ENCODE peak calls at places on chromosomes 6 and 20, in five cellular contexts. I, Q, T, Z and B are unnamed samples.

GRCh38 chr6:12083763-12084162 is 71.7 kb downstream of the HIVEP1 start:
- DNase-seq in T (no peak), Q (no peak), Z (no peak), I (peak; percentile 29), B (no peak)

GRCh38 chr6:161362266-161362665 is 88.4 kb upstream of the AGPAT4 start:
- DNase-seq in Q (no peak), T (no peak), I (no peak), Z (no peak), B (no peak)

GRCh38 chr20:47018381-47018780 is 123.7 kb downstream of the EYA2 start:
- DNase-seq in Z (no peak), Q (no peak), T (no peak), I (no peak), B (no peak)

GRCh38 chr6:6785163-6785521 is 196.6 kb downstream of the LY86 start:
- DNase-seq in Z (no peak), Q (no peak), I (no peak), T (no peak), B (no peak)

GRCh38 chr20:50215101-50215500 is 24.5 kb downstream of the CEBPB start:
- DNase-seq in Z (no peak), T (no peak), Q (no peak), I (peak; percentile 59), B (no peak)

GRCh38 chr6:154938245-154938583 is 56.9 kb upstream of the TIAM2 start:
- DNase-seq in Q (no peak), Z (no peak), I (no peak), T (no peak), B (no peak)

GRCh38 chr20:25563362-25563761 is 22.0 kb downstream of the NINL start:
- DNase-seq in T (no peak), Z (no peak), I (no peak), Q (no peak), B (no peak)

GRCh38 chr6:26217714-26218075 is 130.5 kb downstream of the HFE start:
- DNase-seq in Q (no peak), I (no peak), T (no peak), Z (no peak), B (no peak)

GRCh38 chr6:163413345-163414116 is 987 bp upstream of the QKI start:
- DNase-seq in Z (peak; percentile 90), Q (peak; percentile 79), I (peak; percentile 90), T (peak; percentile 96), B (peak; percentile 51)

GRCh38 chr6:73665686-73666319 is 12.0 kb upstream of the SLC17A5 start:
- DNase-seq in T (no peak), Q (no peak), I (no peak), Z (no peak), B (no peak)

GRCh38 chr20:10217517-10218410 is 866 bp upstream of the SNAP25 start:
- DNase-seq in I (peak; percentile 67), Q (peak; percentile 89), Z (no peak), T (peak; percentile 66), B (peak; percentile 79)

GRCh38 chr20:25496165-25496967 is 88.9 kb downstream of the GINS1 start:
- DNase-seq in Q (no peak), I (no peak), Z (no peak), T (no peak), B (no peak)

GRCh38 chr6:11263185-11263817 is 30.8 kb upstream of the NEDD9 start:
- DNase-seq in Q (peak; percentile 39), Z (no peak), T (no peak), I (peak; percentile 87), B (no peak)

GRCh38 chr6:142838821-142839685 is 105.9 kb downstream of the HIVEP2 start:
- DNase-seq in Q (no peak), I (no peak), Z (no peak), T (no peak), B (no peak)

GRCh38 chr6:43007126-43007525 is 6.6 kb downstream of the MEA1 start:
- DNase-seq in Z (no peak), T (no peak), Q (no peak), I (no peak), B (no peak)

GRCh38 chr6:45854343-45854742 is 161.3 kb downstream of the CLIC5 start:
- DNase-seq in I (no peak), Q (peak; percentile 16), T (no peak), Z (no peak), B (peak; percentile 17)